ENCODE peak calls at places on chromosomes 1 and 21, in seven cellular contexts. N, J, Z, Y, X, B and L are unnamed samples.

GRCh38 chr1:22972760-22973159 is at the start of gene LACTBL1:
- DNase-seq in J (no peak), Y (no peak), B (no peak), N (no peak), Z (no peak), X (no peak), L (no peak)

GRCh38 chr1:172352435-172352834 is 68.0 kb upstream of the C1orf105 start:
- DNase-seq in X (no peak), J (no peak), Y (no peak), B (peak; percentile 73), Z (no peak), N (no peak), L (no peak)

GRCh38 chr1:170166518-170167180 is 20.9 kb downstream of the NTMT2 start:
- DNase-seq in J (no peak), N (no peak), Z (no peak), X (no peak), B (no peak), Y (no peak), L (no peak)

GRCh38 chr1:195012995-195013394 is 1595.2 kb downstream of the KCNT2 start:
- DNase-seq in N (no peak), B (no peak), Z (no peak), Y (no peak), J (no peak), X (no peak), L (no peak)

GRCh38 chr1:78145105-78145580 is 99.4 kb downstream of the GIPC2 start:
- DNase-seq in J (peak; percentile 19), N (peak; percentile 48), Y (peak; percentile 21), Z (peak; percentile 52), X (no peak), B (peak; percentile 56), L (peak; percentile 63)

GRCh38 chr21:21712761-21713558 is 714.8 kb downstream of the NCAM2 start:
- DNase-seq in B (no peak), N (no peak), X (no peak), J (no peak), Y (no peak), Z (no peak), L (no peak)

GRCh38 chr1:179164494-179164893 is 65.0 kb downstream of the ABL2 start:
- DNase-seq in B (no peak), J (no peak), X (no peak), Z (no peak), N (no peak), Y (no peak), L (no peak)

GRCh38 chr1:204127597-204128242 is 24.1 kb downstream of the ETNK2 start:
- DNase-seq in X (no peak), B (peak; percentile 62), J (peak; percentile 43), N (peak; percentile 74), Y (peak; percentile 85), Z (peak; percentile 82), L (peak; percentile 48)

GRCh38 chr1:51220548-51220947 is 15.5 kb upstream of the RNF11 start:
- DNase-seq in Y (no peak), J (no peak), N (no peak), B (no peak), X (no peak), Z (no peak), L (no peak)

GRCh38 chr1:85575363-85575995 is 5.1 kb upstream of the CCN1 start:
- DNase-seq in Y (no peak), X (no peak), N (no peak), Z (no peak), J (no peak), B (no peak), L (no peak)
- TF ChIP-seq POLR2A in Y (no peak), X (no peak), N (no peak), Z (no peak), J (no peak), B (no peak), L (no peak)

DNA sequence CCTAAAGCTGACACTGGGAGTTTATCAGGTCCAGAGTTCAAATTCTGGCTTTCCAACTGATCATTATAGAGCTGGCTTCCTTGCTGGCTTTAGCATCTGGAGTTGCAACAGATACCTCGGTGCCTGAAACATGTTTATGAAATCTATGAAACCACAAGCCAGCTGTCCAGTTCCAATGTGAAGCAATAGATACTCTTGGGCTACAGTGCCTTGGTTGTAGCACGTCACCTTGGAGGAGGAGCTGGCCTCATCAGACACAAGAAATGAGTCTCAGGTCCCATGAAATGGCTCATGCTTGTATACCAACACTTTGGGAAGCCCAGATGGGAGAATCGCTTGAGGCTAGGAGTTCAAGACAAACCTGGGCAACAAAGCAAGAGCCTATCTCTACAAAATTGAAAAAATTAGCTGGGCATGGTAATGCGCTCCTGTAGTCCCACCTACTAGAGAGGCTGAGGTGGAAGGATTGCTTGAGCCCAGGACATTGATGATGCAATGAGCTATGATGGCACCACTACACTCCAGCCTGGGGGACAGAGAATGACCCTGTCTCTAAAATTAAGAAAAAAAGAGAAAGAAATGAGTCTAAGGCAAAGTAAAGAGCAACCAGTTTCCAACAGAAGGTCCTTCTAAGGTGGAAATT is 132.5 kb upstream of the ZNF648 start:
- DNase-seq in B (no peak), Y (no peak), X (no peak), J (no peak), N (no peak), Z (no peak), L (no peak)
- TF ChIP-seq POLR2A in B (no peak), Y (no peak), X (no peak), J (no peak), N (no peak), Z (no peak), L (no peak)

GRCh38 chr1:152035406-152036315 is 1.1 kb downstream of the S100A11 start:
- DNase-seq in Z (peak; percentile 49), Y (peak; percentile 59), B (no peak), N (no peak), J (no peak), X (no peak), L (no peak)

GRCh38 chr1:152037920-152038658 is 1.3 kb upstream of the S100A11 start:
- DNase-seq in J (no peak), Z (no peak), N (no peak), X (no peak), Y (no peak), B (no peak), L (no peak)

GRCh38 chr1:152034654-152035405 is 2.0 kb downstream of the S100A11 start:
- DNase-seq in X (peak; percentile 45), J (peak; percentile 31), N (peak; percentile 47), B (peak; percentile 79), Y (peak; percentile 80), Z (peak; percentile 80), L (peak; percentile 71)

GRCh38 chr1:152034324-152034653 is 2.5 kb downstream of the S100A11 start:
- DNase-seq in Z (no peak), J (no peak), N (no peak), X (no peak), Y (no peak), B (no peak), L (no peak)

DNA sequence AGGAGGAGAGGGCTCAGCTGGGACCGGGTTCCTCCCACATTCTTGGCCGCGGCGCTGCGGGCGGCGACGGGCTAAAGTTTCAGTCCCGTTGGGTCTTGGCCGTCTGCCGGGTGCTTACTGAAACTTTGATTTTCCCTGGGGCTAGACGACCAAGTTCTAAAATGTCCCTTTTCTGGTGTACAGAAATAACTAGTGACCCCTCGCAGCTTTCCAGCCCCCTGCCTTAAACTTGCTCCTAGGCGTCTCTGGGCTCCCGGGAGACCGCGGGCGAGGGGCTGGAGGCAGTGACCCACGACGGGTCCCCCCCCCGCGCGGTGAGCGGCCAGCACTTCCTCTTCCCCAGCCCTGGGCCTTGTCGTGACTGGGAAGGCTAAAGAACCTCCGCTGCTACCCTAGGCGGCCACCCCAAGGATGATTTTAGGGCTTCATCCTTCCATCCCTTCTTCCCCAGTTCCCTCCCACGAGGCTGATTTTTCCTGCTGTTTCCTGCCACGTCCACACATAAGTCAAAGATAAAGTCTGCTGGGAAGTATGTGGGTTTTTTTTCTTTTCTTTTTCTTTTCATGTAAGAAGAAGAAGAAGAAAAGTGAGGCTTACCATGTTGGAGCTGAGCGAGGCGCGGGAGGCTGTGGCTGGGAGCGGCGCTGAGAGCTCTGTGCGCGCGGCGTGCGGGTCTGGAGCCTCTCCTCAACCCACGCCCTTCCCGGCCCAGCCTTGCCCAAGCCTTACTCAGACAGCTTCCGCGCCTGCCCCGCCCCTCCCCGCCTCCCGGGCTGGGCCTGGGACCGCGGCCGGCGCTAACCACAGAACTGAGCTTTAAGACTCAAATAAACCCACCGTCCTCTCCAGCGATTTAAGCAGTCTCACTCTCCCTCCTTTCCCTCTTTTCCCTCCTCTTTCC is at the start of gene S100A11:
- DNase-seq in N (peak; percentile 88), Z (peak; percentile 92), X (peak; percentile 56), Y (peak; percentile 84), B (peak; percentile 48), J (peak; percentile 86), L (peak; percentile 61)
- TF ChIP-seq POLR2A in N (peak; percentile 85), Z (peak; percentile 98), X (peak; percentile 17), Y (peak; percentile 98), B (peak; percentile 66), J (peak; percentile 88), L (peak; percentile 73)

DNA sequence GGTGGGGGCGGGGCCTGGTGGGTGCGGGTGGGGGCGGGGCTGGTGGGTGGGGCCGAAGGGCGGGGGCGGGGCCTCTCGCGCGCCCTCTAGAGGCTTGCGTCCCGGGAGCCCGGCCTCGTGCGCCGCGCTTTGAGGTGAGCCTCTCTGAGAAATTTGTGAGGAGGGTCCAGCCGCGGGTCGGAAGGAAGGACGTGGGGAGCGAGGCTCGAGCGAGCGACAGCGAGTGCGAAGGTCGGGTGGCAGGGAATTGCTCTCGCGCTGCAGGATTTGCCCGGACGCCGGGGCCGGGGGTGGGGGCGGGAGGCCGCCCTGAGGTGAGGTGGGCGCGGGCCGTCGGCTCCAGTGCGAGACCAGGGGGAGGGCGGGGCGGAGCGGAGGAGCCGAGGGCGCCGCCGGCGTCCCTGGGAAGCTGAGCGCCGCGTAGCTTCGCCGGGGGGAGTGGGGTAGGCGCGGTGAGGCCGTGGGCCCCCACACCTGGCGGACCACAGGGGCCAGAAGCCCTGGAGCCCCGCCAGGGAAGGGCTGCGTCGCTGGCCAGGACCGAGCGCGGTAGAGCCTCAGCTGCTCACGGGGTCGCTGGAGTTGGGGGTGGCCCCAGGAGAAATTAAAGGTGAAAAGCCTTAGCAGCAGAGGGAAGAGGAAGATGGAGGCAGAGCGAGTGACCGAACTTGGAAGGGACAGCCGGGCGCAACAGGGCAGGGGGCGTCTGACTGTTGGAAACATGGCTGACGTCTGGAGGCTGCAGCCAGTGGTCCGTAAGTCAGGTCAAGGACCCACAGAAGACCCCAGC is 754 bp upstream of the LSS start:
- DNase-seq in N (peak; percentile 63), Z (no peak), B (no peak), Y (peak; percentile 16), X (peak; percentile 59), J (peak; percentile 44), L (no peak)
- TF ChIP-seq POLR2A in N (no peak), Z (no peak), B (no peak), Y (peak; percentile 21), X (peak; percentile 43), J (no peak), L (no peak)